ENCODE peak calls at places on chromosomes 1 and 21, in six cellular contexts. W is sigmoid colon, Y is A549, B is HCT116, U is astrocyte, Z is endothelial cell of umbilical vein. V is an unnamed sample. For H3K9me3, the result is how much of the 10 kb centered on the place peaks cover.

GRCh38 chr1:53689736-53690401 is 49.1 kb downstream of the GLIS1 start:
- DNase-seq in W (no peak), Y (no peak), B (no peak), U (no peak), Z (no peak), V (no peak)

GRCh38 chr1:53981220-53981619 is 35.1 kb downstream of the LRRC42 start:
- DNase-seq in W (no peak), Y (no peak), B (no peak), U (no peak), Z (no peak), V (no peak)

GRCh38 chr1:87682565-87682964 is 353.9 kb downstream of the LMO4 start:
- DNase-seq in W (no peak), Y (no peak), B (no peak), U (no peak), Z (no peak), V (no peak)

GRCh38 chr1:25844485-25845337 is 14.5 kb downstream of the AUNIP start:
- DNase-seq in W (no peak), Y (no peak), B (no peak), U (no peak), Z (no peak), V (no peak)

GRCh38 chr21:37166733-37167132 is 93.7 kb downstream of the TTC3 start:
- DNase-seq in W (no peak), Y (no peak), B (peak), U (no peak), Z (peak), V (no peak)

GRCh38 chr1:43786975-43787374 is 79.6 kb downstream of the ST3GAL3 start:
- DNase-seq in W (peak), Y (no peak), B (no peak), U (no peak), Z (peak), V (no peak)

GRCh38 chr21:42661688-42662429 is 8.4 kb downstream of the PDE9A start:
- DNase-seq in W (no peak), Y (no peak), B (no peak), U (no peak), Z (no peak), V (no peak)

GRCh38 chr1:216330262-216330661 is 93.0 kb downstream of the USH2A start:
- DNase-seq in W (no peak), Y (no peak), B (no peak), U (no peak), Z (no peak), V (no peak)

GRCh38 chr1:7826363-7826762 is 26.5 kb downstream of the UTS2 start:
- DNase-seq in W (no peak), Y (no peak), B (no peak), U (no peak), Z (no peak), V (no peak)

GRCh38 chr1:168301664-168302320 is 21.1 kb downstream of the TBX19 start:
- DNase-seq in W (no peak), Y (peak), B (peak), U (peak), Z (no peak), V (no peak)

GRCh38 chr21:38888956-38889605 is 83.4 kb downstream of the ETS2 start:
- DNase-seq in W (no peak), Y (no peak), B (no peak), U (peak), Z (no peak), V (no peak)

GRCh38 chr1:228094432-228095016 is 8.6 kb downstream of the C1orf35 start:
- DNase-seq in W (peak), Y (no peak), B (no peak), U (no peak), Z (no peak), V (no peak)

GRCh38 chr1:77438239-77438913 is 156.6 kb downstream of the AK5 start:
- DNase-seq in W (no peak), Y (no peak), B (no peak), U (peak), Z (peak), V (peak)

DNA sequence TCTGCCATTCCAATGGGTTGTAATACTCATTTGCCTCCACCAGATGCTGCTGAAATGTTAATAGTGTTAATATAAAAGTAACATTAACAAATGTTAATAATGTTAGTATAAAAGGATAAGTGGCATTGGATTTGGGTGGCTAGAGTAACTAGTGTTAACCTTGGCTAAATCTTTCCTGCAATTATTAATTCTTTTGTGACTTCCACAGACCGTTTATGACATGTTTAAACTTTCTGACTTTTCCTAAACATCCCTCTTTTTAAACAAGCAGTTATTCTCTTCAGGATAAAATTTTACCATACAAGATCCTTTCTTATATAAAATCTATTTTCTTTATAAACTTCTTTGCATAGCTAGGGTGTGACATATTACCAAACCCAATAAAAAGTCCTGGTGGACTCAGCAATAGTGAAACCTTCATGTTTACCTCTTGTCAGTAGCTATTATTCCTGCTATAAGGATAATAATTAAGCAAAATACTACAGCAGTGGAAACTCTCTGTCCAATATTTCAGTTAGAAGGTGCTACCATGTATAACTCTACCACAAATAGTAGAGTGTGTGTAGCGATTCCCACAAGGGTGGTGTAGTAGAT is 41.5 kb downstream of the CCDC30 start:
- DNase-seq in W (no peak), Y (no peak), B (no peak), U (no peak), Z (no peak), V (no peak)
- H3K9me3 ChIP-seq in W (under half), Y (under half), B (under half), U (under half), Z (under half), V (under half)

GRCh38 chr1:6280761-6281451 is 20.0 kb upstream of the GPR153 start:
- DNase-seq in W (no peak), Y (peak), B (no peak), U (no peak), Z (no peak), V (no peak)
- TF ChIP-seq CTCF in W (no peak), Y (peak), B (peak), U (no peak), Z (peak), V (peak)

GRCh38 chr1:150507912-150508864 is at the start of gene ECM1:
- DNase-seq in W (peak), Y (peak), B (no peak), U (peak), Z (peak), V (peak)
- H3K4me3 ChIP-seq in W (peak), Y (no peak), B (no peak), U (peak), Z (no peak), V (peak)

GRCh38 chr1:2974701-2975301 is 46.5 kb upstream of the ACTRT2 start:
- DNase-seq in W (peak), Y (no peak), B (no peak), U (no peak), Z (no peak), V (no peak)
- H3K9me3 ChIP-seq in W (under half), Y (under half), B (under half), U (under half), Z (under half), V (half or more)

GRCh38 chr21:30268608-30269197 is 14.0 kb downstream of the KRTAP24-1 start:
- DNase-seq in W (no peak), Y (no peak), B (no peak), U (no peak), Z (no peak), V (no peak)
- TF ChIP-seq CTCF in W (no peak), Y (no peak), B (no peak), U (no peak), Z (no peak), V (no peak)

DNA sequence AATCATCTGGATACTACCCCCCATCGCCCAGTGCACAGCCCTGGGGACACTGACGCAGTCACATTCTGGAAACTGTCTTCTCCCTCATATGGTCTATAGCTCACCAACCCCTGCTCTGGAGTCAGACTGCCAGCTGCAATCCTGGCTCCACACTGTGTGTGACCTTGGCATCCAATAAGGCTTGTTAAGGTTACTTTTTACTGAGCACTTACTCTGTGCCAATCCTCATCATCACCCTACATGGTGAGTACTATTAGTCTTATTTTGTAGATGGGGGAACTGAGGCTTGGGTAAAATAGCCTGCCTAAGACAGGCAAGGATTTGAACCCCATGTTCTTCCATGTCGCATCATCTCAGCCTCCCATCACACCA is 34.9 kb downstream of the AHDC1 start:
- DNase-seq in W (peak), Y (no peak), B (no peak), U (no peak), Z (no peak), V (no peak)
- H3K4me3 ChIP-seq in W (peak), Y (peak), B (no peak), U (no peak), Z (no peak), V (peak)

DNA sequence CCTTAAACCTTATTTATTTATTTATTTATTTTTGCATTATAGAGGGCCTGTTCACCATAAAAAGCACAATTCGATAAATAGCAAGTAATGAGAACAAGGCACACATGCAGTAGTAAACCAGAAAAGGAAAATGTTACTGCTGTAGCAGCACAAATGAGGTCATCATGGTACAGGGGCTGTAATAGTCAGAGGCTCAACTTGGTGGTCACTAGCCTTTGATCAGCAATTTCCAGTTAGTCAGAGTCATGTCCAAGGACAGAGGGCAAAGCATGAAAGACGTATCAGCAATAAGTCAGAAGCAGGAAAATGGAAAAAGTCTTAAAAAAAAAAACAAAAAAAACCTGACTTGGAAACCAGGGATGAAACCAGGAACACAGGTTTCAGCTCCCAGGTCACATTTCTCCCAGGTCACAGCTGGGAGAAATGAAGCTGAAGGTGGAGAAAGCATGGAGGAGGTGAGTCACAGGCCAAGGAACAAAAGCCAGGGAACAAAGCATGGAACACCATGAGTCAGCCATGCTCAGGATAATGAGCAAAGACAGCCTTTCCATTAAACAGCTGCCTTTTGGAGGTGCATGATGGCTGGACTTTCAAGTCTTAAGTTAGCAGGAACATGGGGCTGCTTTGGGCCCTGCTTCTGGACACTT is 556.3 kb downstream of the LTN1 start:
- DNase-seq in W (no peak), Y (no peak), B (no peak), U (peak), Z (peak), V (no peak)
- H3K9me3 ChIP-seq in W (under half), Y (under half), B (under half), U (under half), Z (under half), V (under half)

GRCh38 chr21:46264690-46265144 is 20.7 kb downstream of the MCM3AP start:
- DNase-seq in W (no peak), Y (no peak), B (no peak), U (no peak), Z (no peak), V (no peak)
- TF ChIP-seq CTCF in W (no peak), Y (no peak), B (no peak), U (no peak), Z (no peak), V (no peak)

DNA sequence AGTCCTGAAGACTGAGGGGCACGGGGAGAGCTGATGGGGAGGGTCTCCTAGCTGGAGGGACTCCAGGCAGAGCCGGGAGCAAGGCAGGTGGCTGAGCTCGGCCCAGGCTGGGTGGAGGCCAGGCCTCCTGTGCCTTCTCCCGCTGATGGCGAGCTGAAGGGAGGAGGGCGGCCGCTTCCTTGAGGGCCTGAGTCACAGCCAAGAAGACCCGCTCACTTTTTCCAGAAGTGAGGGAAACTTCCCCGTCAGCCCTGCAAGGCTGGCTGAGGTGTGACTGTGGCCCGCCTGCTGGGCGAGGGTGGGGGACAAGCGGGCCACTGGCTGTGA is 1.7 kb upstream of the VWA1 start:
- DNase-seq in W (no peak), Y (no peak), B (peak), U (peak), Z (peak), V (no peak)
- H3K4me3 ChIP-seq in W (peak), Y (no peak), B (peak), U (no peak), Z (no peak), V (no peak)